ENCODE peak calls at places on chromosomes 3 and 15, in four cellular contexts. N, H, Q and F are unnamed samples.

GRCh38 chr15:43194775-43195174 is 9.6 kb downstream of the CCNDBP1 start:
- DNase-seq in N (no peak), H (peak), Q (no peak), F (no peak)

GRCh38 chr15:101348643-101349496 is 53.8 kb upstream of the SNRPA1 start:
- DNase-seq in N (peak), H (no peak), Q (no peak), F (no peak)

GRCh38 chr3:155230382-155230781 is 63.1 kb downstream of the STRIT1 start:
- DNase-seq in N (no peak), H (peak), Q (no peak), F (no peak)

GRCh38 chr15:25366058-25366457 is 72.8 kb downstream of the UBE3A start:
- DNase-seq in N (no peak), H (no peak), Q (no peak), F (no peak)

GRCh38 chr3:49028673-49029562 is at the start of gene IMPDH2:
- DNase-seq in N (peak), H (peak), Q (peak), F (peak)

GRCh38 chr3:121885386-121885785 is 8.8 kb upstream of the SLC15A2 start:
- DNase-seq in N (no peak), H (no peak), Q (no peak), F (no peak)

GRCh38 chr3:46667061-46667621 is 26.3 kb downstream of the ALS2CL start:
- DNase-seq in N (peak), H (no peak), Q (no peak), F (no peak)

GRCh38 chr15:92906563-92907081 is 6.5 kb downstream of the CHD2 start:
- DNase-seq in N (no peak), H (peak), Q (no peak), F (no peak)

GRCh38 chr15:41254560-41254959 is 23.5 kb downstream of the CHP1 start:
- DNase-seq in N (no peak), H (no peak), Q (no peak), F (no peak)

GRCh38 chr3:58452176-58452575 is 18.5 kb upstream of the PDHB start:
- DNase-seq in N (no peak), H (no peak), Q (no peak), F (no peak)

GRCh38 chr3:158725348-158725966 is 6.8 kb downstream of the RARRES1 start:
- DNase-seq in N (peak), H (peak), Q (peak), F (no peak)

GRCh38 chr3:152835311-152836102 is 576 bp downstream of the P2RY1 start:
- DNase-seq in N (peak), H (peak), Q (no peak), F (no peak)
- TF ChIP-seq CTCF in N (peak), H (peak), Q (peak), F (peak)

GRCh38 chr3:119098620-119099222 is 47.2 kb upstream of the TEX55 start:
- DNase-seq in N (no peak), H (peak), Q (peak), F (no peak)
- TF ChIP-seq CTCF in N (peak), H (peak), Q (peak), F (peak)

GRCh38 chr3:104604326-104605010 is 762.2 kb upstream of the ALCAM start:
- DNase-seq in N (no peak), H (peak), Q (no peak), F (no peak)
- TF ChIP-seq CTCF in N (no peak), H (peak), Q (peak), F (peak)

DNA sequence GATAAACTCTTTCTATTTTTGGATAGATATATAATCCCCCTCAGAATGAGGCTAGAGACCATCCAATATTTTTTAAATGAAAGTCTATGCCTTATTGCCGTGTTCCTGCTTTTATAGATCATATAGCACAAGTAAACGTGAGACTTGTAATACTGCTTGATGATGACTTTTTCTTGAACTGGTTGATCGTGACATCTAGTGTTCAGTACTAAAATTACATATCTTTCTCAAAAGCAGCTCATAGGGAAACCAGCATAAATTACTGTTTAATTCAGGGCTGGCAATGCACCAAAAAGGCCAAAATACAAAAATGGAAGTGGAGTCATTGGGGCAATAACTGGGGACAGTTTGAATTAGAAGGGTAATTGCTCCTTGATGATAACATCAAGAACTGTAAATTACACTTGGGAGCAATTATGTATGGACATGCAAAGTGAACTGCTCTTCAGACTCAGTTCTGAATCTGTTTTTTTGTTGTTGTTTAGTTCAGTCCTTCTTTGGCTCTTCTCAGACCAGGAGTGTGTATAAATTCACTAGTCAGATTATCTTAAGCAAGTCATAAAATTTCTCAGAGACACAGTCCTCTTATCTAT is 325.3 kb downstream of the THSD4 start:
- DNase-seq in N (no peak), H (peak), Q (peak), F (no peak)
- TF ChIP-seq CTCF in N (peak), H (peak), Q (peak), F (peak)

GRCh38 chr3:77042892-77043291 is 3.0 kb downstream of the ROBO2 start:
- DNase-seq in N (no peak), H (no peak), Q (no peak), F (no peak)
- TF ChIP-seq CTCF in N (no peak), H (no peak), Q (peak), F (peak)

DNA sequence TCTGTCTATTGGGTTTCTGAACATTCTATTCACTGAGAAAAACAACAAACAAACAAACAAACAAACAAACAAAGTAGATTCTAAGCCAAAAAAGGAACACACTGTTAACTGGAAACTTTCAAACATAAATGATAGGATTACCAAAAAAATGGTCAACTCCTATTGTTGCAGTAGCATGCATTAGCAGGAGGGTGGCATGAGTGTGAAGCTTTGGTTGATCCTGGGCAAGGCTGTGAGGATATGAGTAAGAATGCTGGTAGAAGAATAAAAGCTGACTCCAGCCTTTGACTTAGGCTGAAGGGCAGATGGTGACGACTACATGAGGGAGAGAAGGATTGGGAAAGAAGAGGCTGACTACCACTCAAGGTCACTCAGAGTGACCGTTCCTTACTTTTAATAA is 810.3 kb downstream of the VGLL3 start:
- DNase-seq in N (no peak), H (no peak), Q (no peak), F (no peak)
- TF ChIP-seq CTCF in N (peak), H (no peak), Q (peak), F (peak)

GRCh38 chr15:73991726-73992593 is at the start of gene STOML1:
- DNase-seq in N (peak), H (peak), Q (no peak), F (peak)

GRCh38 chr15:73991260-73991659 is 835 bp downstream of the STOML1 start:
- DNase-seq in N (peak), H (peak), Q (no peak), F (no peak)

GRCh38 chr15:73993211-73993994 is 1.1 kb upstream of the PML start:
- DNase-seq in N (no peak), H (no peak), Q (no peak), F (no peak)

GRCh38 chr15:73994419-73994883 is at the start of gene PML:
- DNase-seq in N (peak), H (peak), Q (peak), F (peak)

GRCh38 chr15:73992594-73992898 is 451 bp upstream of the STOML1 start:
- DNase-seq in N (no peak), H (no peak), Q (no peak), F (no peak)
- TF ChIP-seq CTCF in N (no peak), H (no peak), Q (no peak), F (peak)

DNA sequence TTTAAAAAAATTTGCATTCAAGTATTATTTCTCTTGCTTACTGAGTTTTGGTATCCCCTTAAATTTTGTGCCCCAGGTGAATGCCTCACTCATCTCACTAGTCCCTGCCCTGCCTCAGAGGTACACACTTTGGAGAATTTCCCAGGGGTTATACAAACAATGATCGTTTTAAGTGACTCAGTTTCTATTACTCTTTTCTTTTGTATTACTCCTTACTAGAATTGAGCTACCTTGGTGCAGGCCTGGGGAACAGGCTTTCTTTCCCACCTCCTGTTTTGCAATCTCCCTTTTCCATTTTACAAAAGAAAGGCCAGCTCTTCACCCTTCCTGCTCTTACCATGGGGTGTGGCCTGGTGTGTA is 12.0 kb downstream of the CLEC3B start:
- DNase-seq in N (no peak), H (no peak), Q (no peak), F (no peak)
- TF ChIP-seq CTCF in N (no peak), H (no peak), Q (no peak), F (no peak)

DNA sequence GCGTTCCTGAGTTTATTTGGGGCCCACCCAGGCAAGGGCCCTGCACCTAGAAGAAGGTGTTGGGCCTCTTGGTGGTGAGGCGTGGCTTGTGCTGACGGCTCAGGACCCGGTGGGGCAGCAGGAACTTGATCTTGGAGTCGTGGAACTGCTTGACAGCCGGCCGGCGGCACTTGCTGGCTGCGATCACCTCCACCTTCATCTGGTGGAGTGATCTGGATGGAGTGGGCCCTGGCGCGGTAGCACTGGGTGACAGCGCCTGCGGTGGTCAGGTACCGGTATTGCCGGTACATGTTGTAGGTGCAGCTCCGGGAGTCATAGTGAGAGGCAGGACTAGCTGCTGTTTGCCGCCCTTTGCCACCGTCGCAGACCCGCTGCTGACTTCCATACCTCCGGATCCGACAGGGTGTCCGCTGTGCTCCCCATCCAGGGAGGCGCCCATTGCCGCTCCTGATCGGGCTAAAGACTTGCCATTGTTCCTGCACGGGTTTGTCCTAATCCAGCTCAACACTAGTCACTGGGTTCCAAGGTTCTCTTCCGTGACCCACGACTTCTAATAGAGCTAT is 136.8 kb downstream of the ANO10 start:
- DNase-seq in N (no peak), H (no peak), Q (no peak), F (no peak)
- TF ChIP-seq CTCF in N (no peak), H (no peak), Q (no peak), F (no peak)

DNA sequence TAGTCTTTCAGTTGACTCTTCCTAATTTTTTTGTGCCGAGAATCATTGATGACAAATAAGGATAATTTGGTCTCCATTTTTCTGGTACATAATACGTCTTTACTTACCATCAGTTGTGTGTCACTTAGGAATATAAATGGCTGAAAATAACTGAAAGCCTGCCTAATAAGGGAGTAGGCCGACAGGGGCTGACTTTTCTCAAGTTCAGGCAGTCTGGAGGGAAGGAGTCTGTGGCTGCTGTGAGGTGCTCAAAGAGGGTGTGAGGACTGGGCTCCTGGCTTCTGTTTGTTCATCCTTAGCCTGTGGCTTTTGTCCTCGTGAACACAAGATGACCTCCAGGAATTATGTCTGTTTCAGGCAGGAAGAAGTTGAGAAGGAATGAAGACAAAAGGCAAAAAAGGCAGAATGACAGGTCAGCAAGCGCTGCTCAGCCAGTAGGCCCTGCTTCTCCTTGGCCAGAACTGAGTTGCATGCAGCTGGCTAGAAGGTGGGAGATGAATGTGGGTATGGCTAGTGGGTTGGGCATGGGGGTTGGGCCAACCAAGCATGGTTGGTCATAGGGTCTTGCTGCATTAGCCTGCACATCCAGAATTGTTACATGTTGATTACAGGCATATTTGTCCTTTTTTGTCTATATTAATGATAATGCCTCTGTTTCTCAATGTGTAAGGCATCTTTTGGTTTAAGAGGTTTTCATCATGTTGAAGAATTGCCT is 29.2 kb downstream of the IGF1R start:
- DNase-seq in N (no peak), H (no peak), Q (no peak), F (no peak)
- TF ChIP-seq CTCF in N (no peak), H (no peak), Q (no peak), F (no peak)